ENCODE peak calls at places on chromosomes 7 and 10, in seven cellular contexts. J is activated CD4-positive, CD25-positive, alpha-beta regulatory T cell treated with anti-CD3 and anti-CD28 coated beads, Interleukin-2, amount 50 U/mL, for 72 hours; M is WTC11; V is EL; T is effector memory CD8-positive, alpha-beta T cell; L is IMR-90; F is sciatic nerve. I is an unnamed sample.

GRCh38 chr10:59456199-59456598 is 93.8 kb upstream of the FAM13C start:
- DNase-seq in M (no peak), V (no peak), F (no peak), T (no peak), L (no peak), J (no peak), I (no peak)

GRCh38 chr10:127694580-127695193 is 42.3 kb upstream of the FOXI2 start:
- DNase-seq in V (peak; percentile 48), F (no peak), T (no peak), J (peak; percentile 40), M (peak; percentile 93), L (no peak), I (peak; percentile 58)

GRCh38 chr10:84391326-84391725 is 62.9 kb downstream of the CCSER2 start:
- DNase-seq in V (no peak), T (no peak), F (no peak), L (peak; percentile 10), J (no peak), M (no peak), I (no peak)

GRCh38 chr7:27100601-27101187 is 1.8 kb downstream of the HOXA2 start:
- DNase-seq in L (peak; percentile 54), M (no peak), F (no peak), V (no peak), J (no peak), T (no peak), I (no peak)

GRCh38 chr10:127888526-127889312 is 4.0 kb downstream of the CLRN3 start:
- DNase-seq in M (no peak), T (no peak), L (no peak), V (no peak), J (no peak), F (no peak), I (no peak)

GRCh38 chr10:67697646-67698245 is 1.8 kb upstream of the CTNNA3 start:
- DNase-seq in T (peak; percentile 29), L (peak; percentile 56), V (peak; percentile 41), J (no peak), F (no peak), M (no peak), I (peak; percentile 4)

GRCh38 chr10:22246680-22247391 is 29.0 kb upstream of the EBLN1 start:
- DNase-seq in J (no peak), F (no peak), L (peak; percentile 34), M (no peak), V (peak; percentile 79), T (peak; percentile 18), I (no peak)

GRCh38 chr7:121872831-121873764 is at the start of gene PTPRZ1:
- DNase-seq in L (peak; percentile 2), V (peak; percentile 19), T (no peak), M (peak; percentile 84), F (peak; percentile 55), J (no peak), I (peak; percentile 71)

GRCh38 chr7:44103941-44104879 is at the start of gene AEBP1:
- DNase-seq in L (no peak), M (peak; percentile 50), V (peak; percentile 59), J (no peak), T (no peak), F (no peak), I (peak; percentile 51)

GRCh38 chr7:7641129-7641663 is 644 bp downstream of the UMAD1 start:
- DNase-seq in J (no peak), F (no peak), L (peak; percentile 11), M (peak; percentile 25), T (no peak), V (peak; percentile 29), I (peak; percentile 18)

GRCh38 chr7:143900230-143900766 is 1.7 kb downstream of the TCAF1 start:
- DNase-seq in M (no peak), F (no peak), J (no peak), L (peak; percentile 78), V (peak; percentile 21), T (no peak), I (no peak)

GRCh38 chr7:135889823-135890222 is 87.3 kb downstream of the MTPN start:
- DNase-seq in M (no peak), T (no peak), L (no peak), V (no peak), F (no peak), J (no peak), I (no peak)

GRCh38 chr10:3108033-3108432 is 40.7 kb downstream of the PFKP start:
- DNase-seq in M (no peak), V (no peak), F (no peak), J (no peak), L (no peak), T (no peak), I (no peak)

GRCh38 chr10:84423729-84424128 is 95.3 kb downstream of the CCSER2 start:
- DNase-seq in F (no peak), M (no peak), L (peak; percentile 35), V (peak; percentile 13), T (no peak), J (no peak), I (no peak)

GRCh38 chr7:92135100-92135429 is 788 bp upstream of the CYP51A1 start:
- DNase-seq in L (no peak), M (no peak), T (no peak), J (no peak), F (no peak), V (peak; percentile 24), I (peak; percentile 7)

GRCh38 chr10:70753026-70753663 is 32.0 kb downstream of the TBATA start:
- DNase-seq in V (no peak), F (no peak), T (no peak), M (no peak), L (no peak), J (no peak), I (no peak)

GRCh38 chr10:12417341-12417740 is 68.0 kb downstream of the CAMK1D start:
- DNase-seq in J (no peak), M (no peak), T (no peak), L (no peak), V (no peak), F (peak; percentile 70), I (no peak)

GRCh38 chr7:4266270-4267040 is 415.6 kb upstream of the FOXK1 start:
- DNase-seq in M (no peak), J (no peak), F (peak; percentile 40), L (no peak), T (no peak), V (no peak), I (no peak)

GRCh38 chr7:135879238-135879637 is 97.9 kb downstream of the MTPN start:
- DNase-seq in J (no peak), F (no peak), T (no peak), M (no peak), V (peak; percentile 62), L (peak; percentile 42), I (no peak)

GRCh38 chr7:149883452-149883861 is 9.7 kb downstream of the ATP6V0E2 start:
- DNase-seq in J (no peak), M (peak; percentile 78), L (peak; percentile 51), T (peak; percentile 18), V (peak; percentile 44), F (peak; percentile 81), I (peak; percentile 67)

GRCh38 chr10:122112625-122113160 is 123.7 kb downstream of the TACC2 start:
- DNase-seq in M (peak; percentile 76), J (no peak), L (peak; percentile 96), F (peak; percentile 86), T (no peak), V (peak; percentile 96), I (peak; percentile 79)

GRCh38 chr7:150448789-150449147 is 1.7 kb upstream of the GIMAP8 start:
- DNase-seq in J (peak; percentile 87), V (peak; percentile 53), M (peak; percentile 84), F (peak; percentile 82), T (peak; percentile 84), L (peak; percentile 55), I (peak; percentile 87)

GRCh38 chr10:132684164-132684891 is 101.6 kb downstream of the NKX6-2 start:
- DNase-seq in T (no peak), F (peak; percentile 42), L (peak; percentile 70), V (peak; percentile 60), J (peak; percentile 39), M (peak; percentile 5), I (no peak)

GRCh38 chr7:16688249-16688648 is 42.3 kb downstream of the BZW2 start:
- DNase-seq in L (no peak), T (no peak), J (no peak), F (no peak), M (no peak), V (no peak), I (no peak)

GRCh38 chr7:90629306-90629918 is 33.3 kb downstream of the CDK14 start:
- DNase-seq in V (peak; percentile 68), L (peak; percentile 63), T (no peak), M (no peak), F (no peak), J (no peak), I (peak; percentile 53)

GRCh38 chr10:17075510-17075909 is 54.1 kb downstream of the CUBN start:
- DNase-seq in L (peak; percentile 96), J (no peak), T (no peak), V (peak; percentile 92), F (no peak), M (no peak), I (no peak)

GRCh38 chr7:1693991-1694524 is 24.0 kb downstream of the ELFN1 start:
- DNase-seq in L (peak; percentile 65), V (peak; percentile 43), T (no peak), J (no peak), M (peak; percentile 82), F (peak; percentile 57), I (no peak)

GRCh38 chr7:16754869-16755317 is 1.3 kb downstream of the TSPAN13 start:
- DNase-seq in F (no peak), V (no peak), L (no peak), T (no peak), M (no peak), J (no peak), I (no peak)

GRCh38 chr7:12436896-12437535 is 33.4 kb upstream of the VWDE start:
- DNase-seq in J (no peak), L (peak; percentile 68), V (peak; percentile 56), M (peak; percentile 51), F (no peak), T (no peak), I (peak; percentile 17)

GRCh38 chr7:137007001-137007725 is 138.7 kb downstream of the CHRM2 start:
- DNase-seq in V (peak; percentile 48), J (no peak), F (no peak), T (no peak), L (peak; percentile 34), M (no peak), I (no peak)

GRCh38 chr7:26574476-26574875 is 282.8 kb downstream of the SNX10 start:
- DNase-seq in M (no peak), T (no peak), L (no peak), F (no peak), V (peak; percentile 62), J (no peak), I (no peak)

GRCh38 chr7:2272031-2272430 is 30.0 kb downstream of the NUDT1 start:
- DNase-seq in V (no peak), M (no peak), J (no peak), T (no peak), L (no peak), F (no peak), I (no peak)

GRCh38 chr10:112446055-112446854 is 459 bp downstream of the ZDHHC6 start:
- DNase-seq in L (peak; percentile 23), F (no peak), M (no peak), T (peak; percentile 5), J (no peak), V (peak; percentile 36), I (peak; percentile 5)

GRCh38 chr10:29957887-29958330 is 101.5 kb downstream of the JCAD start:
- DNase-seq in T (no peak), L (no peak), F (peak; percentile 75), V (no peak), M (no peak), J (no peak), I (no peak)

I was measured in endothelial cell.